ENCODE peak calls at places on chromosome 2, in six cellular contexts. One of them, this sample, is unnamed.
A peak's percentile ranks its signal among the peaks of the same experiment; 100 is the strongest.

GRCh38 chr2:218570850-218571249 is 2.2 kb downstream of the CNOT9 start:
- DNase-seq in spleen: no peak
- DNase-seq in tibial artery: no peak
- DNase-seq in PC-3: peak; percentile 37
- DNase-seq in testis: no peak
- DNase-seq in psoas muscle: no peak
- DNase-seq in this sample: no peak

GRCh38 chr2:3635171-3636008 is 22.6 kb upstream of the ALLC start:
- DNase-seq in tibial artery: peak; percentile 48
- DNase-seq in PC-3: peak; percentile 9
- DNase-seq in psoas muscle: peak; percentile 30
- DNase-seq in spleen: peak; percentile 76
- DNase-seq in testis: peak; percentile 17
- DNase-seq in this sample: peak; percentile 46

GRCh38 chr2:233482616-233483015 is 84.0 kb downstream of the USP40 start:
- DNase-seq in PC-3: no peak
- DNase-seq in testis: peak; percentile 76
- DNase-seq in spleen: no peak
- DNase-seq in psoas muscle: no peak
- DNase-seq in tibial artery: no peak
- DNase-seq in this sample: no peak

GRCh38 chr2:4673025-4673489 is 969.7 kb downstream of the DCDC2C start:
- DNase-seq in PC-3: peak; percentile 29
- DNase-seq in testis: peak; percentile 68
- DNase-seq in spleen: no peak
- DNase-seq in tibial artery: no peak
- DNase-seq in psoas muscle: peak; percentile 56
- DNase-seq in this sample: no peak

GRCh38 chr2:205405752-205406151 is 276.5 kb upstream of the NRP2 start:
- DNase-seq in psoas muscle: no peak
- DNase-seq in testis: no peak
- DNase-seq in spleen: no peak
- DNase-seq in PC-3: peak; percentile 64
- DNase-seq in tibial artery: no peak
- DNase-seq in this sample: no peak

GRCh38 chr2:9364791-9365497 is 58.4 kb downstream of the ITGB1BP1 start:
- DNase-seq in testis: no peak
- DNase-seq in spleen: no peak
- DNase-seq in psoas muscle: no peak
- DNase-seq in PC-3: no peak
- DNase-seq in tibial artery: no peak
- DNase-seq in this sample: no peak

GRCh38 chr2:206693399-206694137 is 24.6 kb downstream of the DYTN start:
- DNase-seq in tibial artery: no peak
- DNase-seq in psoas muscle: no peak
- DNase-seq in spleen: no peak
- DNase-seq in testis: peak; percentile 49
- DNase-seq in PC-3: peak; percentile 82
- DNase-seq in this sample: no peak

GRCh38 chr2:16252251-16252650 is 311.9 kb downstream of the MYCN start:
- DNase-seq in tibial artery: no peak
- DNase-seq in spleen: no peak
- DNase-seq in PC-3: no peak
- DNase-seq in psoas muscle: no peak
- DNase-seq in testis: no peak
- DNase-seq in this sample: no peak

GRCh38 chr2:165646321-165646801 is 147.7 kb downstream of the GALNT3 start:
- DNase-seq in spleen: no peak
- DNase-seq in psoas muscle: no peak
- DNase-seq in PC-3: no peak
- DNase-seq in testis: no peak
- DNase-seq in tibial artery: no peak
- DNase-seq in this sample: no peak

GRCh38 chr2:203951366-203951902 is 14.9 kb downstream of the ICOS start:
- DNase-seq in tibial artery: no peak
- DNase-seq in spleen: no peak
- DNase-seq in PC-3: no peak
- DNase-seq in psoas muscle: no peak
- DNase-seq in testis: no peak
- DNase-seq in this sample: no peak

GRCh38 chr2:32532961-32533360 is 94.9 kb upstream of the TTC27 start:
- DNase-seq in spleen: no peak
- DNase-seq in PC-3: no peak
- DNase-seq in testis: no peak
- DNase-seq in tibial artery: no peak
- DNase-seq in psoas muscle: no peak
- DNase-seq in this sample: no peak

GRCh38 chr2:166382448-166382847 is 6.7 kb upstream of the SCN9A start:
- DNase-seq in testis: no peak
- DNase-seq in tibial artery: no peak
- DNase-seq in PC-3: no peak
- DNase-seq in spleen: no peak
- DNase-seq in psoas muscle: no peak
- DNase-seq in this sample: no peak

GRCh38 chr2:28408764-28409599 is 16.3 kb downstream of the FOSL2 start:
- DNase-seq in tibial artery: peak; percentile 70
- DNase-seq in spleen: peak; percentile 88
- DNase-seq in testis: no peak
- DNase-seq in PC-3: no peak
- DNase-seq in psoas muscle: no peak
- DNase-seq in this sample: no peak

GRCh38 chr2:220078439-220078838 is 451.0 kb downstream of the SLC4A3 start:
- DNase-seq in testis: no peak
- DNase-seq in psoas muscle: no peak
- DNase-seq in spleen: no peak
- DNase-seq in tibial artery: no peak
- DNase-seq in PC-3: no peak
- DNase-seq in this sample: peak; percentile 59

GRCh38 chr2:104444392-104444791 is 409.5 kb upstream of the POU3F3 start:
- DNase-seq in PC-3: no peak
- DNase-seq in testis: no peak
- DNase-seq in psoas muscle: no peak
- DNase-seq in tibial artery: no peak
- DNase-seq in spleen: no peak
- DNase-seq in this sample: no peak

GRCh38 chr2:126437016-126437415 is 218.9 kb upstream of the GYPC start:
- DNase-seq in testis: no peak
- DNase-seq in spleen: no peak
- DNase-seq in tibial artery: no peak
- DNase-seq in PC-3: no peak
- DNase-seq in psoas muscle: no peak
- DNase-seq in this sample: no peak

DNA sequence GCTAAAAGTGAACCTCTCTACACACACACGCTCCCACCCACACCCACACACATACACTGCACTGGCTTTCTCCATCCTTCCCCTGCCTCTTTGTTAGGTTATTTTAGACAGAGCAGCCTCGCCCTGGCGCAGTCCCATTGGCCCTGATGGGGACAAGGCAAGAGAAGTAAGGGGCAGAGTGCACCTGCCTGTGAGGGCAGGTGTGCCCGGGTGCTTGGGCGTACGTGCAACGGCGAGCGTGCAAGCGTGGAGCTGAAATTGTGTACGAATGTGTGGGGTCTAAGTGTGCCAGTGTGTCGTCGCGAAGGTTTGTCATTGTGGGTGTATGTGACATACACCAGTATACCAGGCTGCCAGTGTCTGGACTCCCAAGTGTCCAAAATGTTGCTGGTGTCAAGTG is 514 bp downstream of the LRATD1 start:
- DNase-seq in tibial artery: no peak
- DNase-seq in PC-3: peak; percentile 33
- DNase-seq in psoas muscle: peak; percentile 47
- DNase-seq in testis: no peak
- DNase-seq in spleen: no peak
- DNase-seq in this sample: peak; percentile 65
- H3K27ac ChIP-seq in tibial artery: no peak overlapping the region
- H3K27ac ChIP-seq in PC-3: peak overlapping the region; percentile 13
- H3K27ac ChIP-seq in psoas muscle: no peak overlapping the region
- H3K27ac ChIP-seq in testis: peak overlapping the region; percentile 87
- H3K27ac ChIP-seq in spleen: no peak overlapping the region
- H3K27ac ChIP-seq in this sample: no peak overlapping the region

GRCh38 chr2:55618025-55618648 is 715 bp upstream of the PPP4R3B start:
- DNase-seq in spleen: no peak
- DNase-seq in testis: no peak
- DNase-seq in tibial artery: no peak
- DNase-seq in PC-3: peak; percentile 8
- DNase-seq in psoas muscle: no peak
- DNase-seq in this sample: no peak
- H3K4me1 ChIP-seq in spleen: peaks cover 75% of the 10 kb centered on the region
- H3K4me1 ChIP-seq in testis: peaks cover 19% of the 10 kb centered on the region
- H3K4me1 ChIP-seq in tibial artery: peaks cover 9% of the 10 kb centered on the region
- H3K4me1 ChIP-seq in PC-3: peaks cover 24% of the 10 kb centered on the region
- H3K4me1 ChIP-seq in psoas muscle: peaks cover 41% of the 10 kb centered on the region
- H3K4me1 ChIP-seq in this sample: no peaks in the 10 kb centered on the region

GRCh38 chr2:36480596-36480995 is 117.4 kb downstream of the FEZ2 start:
- DNase-seq in psoas muscle: no peak
- DNase-seq in testis: no peak
- DNase-seq in PC-3: no peak
- DNase-seq in tibial artery: no peak
- DNase-seq in spleen: no peak
- DNase-seq in this sample: no peak
- H3K36me3 ChIP-seq in psoas muscle: peaks cover 74% of the 10 kb centered on the region
- H3K36me3 ChIP-seq in testis: no peaks in the 10 kb centered on the region
- H3K36me3 ChIP-seq in PC-3: peaks cover 75% of the 10 kb centered on the region
- H3K36me3 ChIP-seq in tibial artery: peaks cover 41% of the 10 kb centered on the region
- H3K36me3 ChIP-seq in spleen: peaks cover 20% of the 10 kb centered on the region
- H3K36me3 ChIP-seq in this sample: peaks cover 7% of the 10 kb centered on the region

GRCh38 chr2:2389215-2389614 is 58.1 kb upstream of the MYT1L start:
- DNase-seq in psoas muscle: no peak
- DNase-seq in spleen: no peak
- DNase-seq in tibial artery: no peak
- DNase-seq in PC-3: no peak
- DNase-seq in testis: no peak
- DNase-seq in this sample: no peak
- H3K27ac ChIP-seq in psoas muscle: no peak overlapping the region
- H3K27ac ChIP-seq in spleen: no peak overlapping the region
- H3K27ac ChIP-seq in tibial artery: no peak overlapping the region
- H3K27ac ChIP-seq in PC-3: no peak overlapping the region
- H3K27ac ChIP-seq in testis: no peak overlapping the region
- H3K27ac ChIP-seq in this sample: no peak overlapping the region

GRCh38 chr2:153354406-153354805 is 124.2 kb downstream of the RPRM start:
- DNase-seq in psoas muscle: no peak
- DNase-seq in spleen: no peak
- DNase-seq in tibial artery: no peak
- DNase-seq in PC-3: peak; percentile 41
- DNase-seq in testis: no peak
- DNase-seq in this sample: no peak
- H3K4me1 ChIP-seq in psoas muscle: no peaks in the 10 kb centered on the region
- H3K4me1 ChIP-seq in spleen: no peaks in the 10 kb centered on the region
- H3K4me1 ChIP-seq in tibial artery: no peaks in the 10 kb centered on the region
- H3K4me1 ChIP-seq in PC-3: no peaks in the 10 kb centered on the region
- H3K4me1 ChIP-seq in testis: no peaks in the 10 kb centered on the region
- H3K4me1 ChIP-seq in this sample: no peaks in the 10 kb centered on the region

This sample was measured in aorta.